ENCODE peak calls at places on chromosomes 11 and 22, in five cellular contexts. One of them, this sample, is unnamed.

GRCh38 chr11:68978931-68979591 is 1.7 kb downstream of the MRGPRD start:
- DNase-seq in fibroblast of mammary gland: no peak
- DNase-seq in GM13977: no peak
- DNase-seq in MCF 10A: no peak
- DNase-seq in neural progenitor cell: no peak
- DNase-seq in this sample: no peak

GRCh38 chr22:29744902-29745301 is 21.9 kb downstream of the ZMAT5 start:
- DNase-seq in fibroblast of mammary gland: peak; percentile 70
- DNase-seq in GM13977: no peak
- DNase-seq in MCF 10A: peak; percentile 91
- DNase-seq in neural progenitor cell: no peak
- DNase-seq in this sample: peak; percentile 89

GRCh38 chr22:45615364-45615763 is 56.3 kb upstream of the ATXN10 start:
- DNase-seq in fibroblast of mammary gland: no peak
- DNase-seq in GM13977: no peak
- DNase-seq in MCF 10A: no peak
- DNase-seq in neural progenitor cell: no peak
- DNase-seq in this sample: no peak

GRCh38 chr11:126186708-126187481 is 24.6 kb downstream of the RPUSD4 start:
- DNase-seq in fibroblast of mammary gland: no peak
- DNase-seq in GM13977: no peak
- DNase-seq in MCF 10A: no peak
- DNase-seq in neural progenitor cell: peak; percentile 34
- DNase-seq in this sample: no peak

GRCh38 chr11:95269402-95269801 is 38.4 kb upstream of the SESN3 start:
- DNase-seq in fibroblast of mammary gland: peak; percentile 18
- DNase-seq in GM13977: no peak
- DNase-seq in MCF 10A: no peak
- DNase-seq in neural progenitor cell: no peak
- DNase-seq in this sample: no peak

GRCh38 chr11:45133871-45134270 is 12.6 kb upstream of the PRDM11 start:
- DNase-seq in fibroblast of mammary gland: no peak
- DNase-seq in GM13977: no peak
- DNase-seq in MCF 10A: peak; percentile 38
- DNase-seq in neural progenitor cell: no peak
- DNase-seq in this sample: no peak

GRCh38 chr22:48711031-48711431 is 1116.6 kb downstream of the BRD1 start:
- DNase-seq in fibroblast of mammary gland: no peak
- DNase-seq in GM13977: no peak
- DNase-seq in MCF 10A: no peak
- DNase-seq in neural progenitor cell: no peak
- DNase-seq in this sample: no peak

GRCh38 chr11:99988105-99988907 is 698.8 kb upstream of the ARHGAP42 start:
- DNase-seq in fibroblast of mammary gland: no peak
- DNase-seq in GM13977: no peak
- DNase-seq in MCF 10A: no peak
- DNase-seq in neural progenitor cell: no peak
- DNase-seq in this sample: no peak

GRCh38 chr22:38959574-38959973 is 2.2 kb downstream of the APOBEC3A start:
- DNase-seq in fibroblast of mammary gland: no peak
- DNase-seq in GM13977: no peak
- DNase-seq in MCF 10A: no peak
- DNase-seq in neural progenitor cell: no peak
- DNase-seq in this sample: no peak

GRCh38 chr22:28711820-28712777 is 29.5 kb downstream of the CHEK2 start:
- DNase-seq in fibroblast of mammary gland: peak; percentile 98
- DNase-seq in GM13977: no peak
- DNase-seq in MCF 10A: peak; percentile 88
- DNase-seq in neural progenitor cell: no peak
- DNase-seq in this sample: no peak

GRCh38 chr11:96704847-96705246 is 315.0 kb downstream of the JRKL start:
- DNase-seq in fibroblast of mammary gland: no peak
- DNase-seq in GM13977: no peak
- DNase-seq in MCF 10A: no peak
- DNase-seq in neural progenitor cell: peak; percentile 28
- DNase-seq in this sample: no peak

GRCh38 chr11:10930961-10931760 is 73.3 kb upstream of the ZBED5 start:
- DNase-seq in fibroblast of mammary gland: peak; percentile 78
- DNase-seq in GM13977: peak; percentile 56
- DNase-seq in MCF 10A: peak; percentile 57
- DNase-seq in neural progenitor cell: peak; percentile 86
- DNase-seq in this sample: peak; percentile 61

DNA sequence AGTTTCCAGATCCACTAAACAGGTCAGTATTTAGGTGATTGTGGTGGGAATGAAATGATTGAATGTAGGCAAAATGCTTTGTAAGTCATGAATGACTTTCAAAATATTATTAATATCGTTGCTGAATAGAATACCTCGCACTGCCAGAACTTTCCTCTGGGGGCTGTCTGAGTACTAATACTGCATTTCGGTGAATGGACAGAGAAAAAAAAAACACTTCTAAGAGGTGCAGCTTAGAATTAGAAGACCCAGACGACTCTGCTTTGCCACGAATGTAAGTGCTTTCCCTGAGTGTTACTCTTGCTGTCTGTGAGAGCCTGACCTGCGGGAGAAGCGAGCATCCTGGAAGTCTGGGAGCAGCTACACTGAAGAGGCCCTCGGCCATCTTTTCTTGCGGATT is 95.0 kb downstream of the SCN3B start:
- DNase-seq in fibroblast of mammary gland: no peak
- DNase-seq in GM13977: no peak
- DNase-seq in MCF 10A: no peak
- DNase-seq in neural progenitor cell: peak; percentile 15
- DNase-seq in this sample: no peak
- TF ChIP-seq CTCF in fibroblast of mammary gland: no peak
- TF ChIP-seq CTCF in GM13977: no peak
- TF ChIP-seq CTCF in MCF 10A: no peak
- TF ChIP-seq CTCF in neural progenitor cell: peak; percentile 22
- TF ChIP-seq CTCF in this sample: no peak

GRCh38 chr22:33274214-33274828 is 216.1 kb upstream of the SYN3 start:
- DNase-seq in fibroblast of mammary gland: peak; percentile 35
- DNase-seq in GM13977: peak; percentile 44
- DNase-seq in MCF 10A: peak; percentile 52
- DNase-seq in neural progenitor cell: peak; percentile 70
- DNase-seq in this sample: no peak
- TF ChIP-seq CTCF in fibroblast of mammary gland: peak; percentile 63
- TF ChIP-seq CTCF in GM13977: peak; percentile 87
- TF ChIP-seq CTCF in MCF 10A: peak; percentile 76
- TF ChIP-seq CTCF in neural progenitor cell: peak; percentile 77
- TF ChIP-seq CTCF in this sample: no peak

GRCh38 chr11:130428271-130428670 is at the start of gene ADAMTS8:
- DNase-seq in fibroblast of mammary gland: no peak
- DNase-seq in GM13977: no peak
- DNase-seq in MCF 10A: no peak
- DNase-seq in neural progenitor cell: peak; percentile 69
- DNase-seq in this sample: no peak

GRCh38 chr11:130428692-130429681 is 578 bp upstream of the ADAMTS8 start:
- DNase-seq in fibroblast of mammary gland: no peak
- DNase-seq in GM13977: no peak
- DNase-seq in MCF 10A: no peak
- DNase-seq in neural progenitor cell: peak; percentile 25
- DNase-seq in this sample: no peak

GRCh38 chr11:130426223-130427048 is 2.0 kb downstream of the ADAMTS8 start:
- DNase-seq in fibroblast of mammary gland: no peak
- DNase-seq in GM13977: no peak
- DNase-seq in MCF 10A: no peak
- DNase-seq in neural progenitor cell: no peak
- DNase-seq in this sample: no peak

GRCh38 chr11:130427049-130427388 is 1.4 kb downstream of the ADAMTS8 start:
- DNase-seq in fibroblast of mammary gland: no peak
- DNase-seq in GM13977: no peak
- DNase-seq in MCF 10A: no peak
- DNase-seq in neural progenitor cell: no peak
- DNase-seq in this sample: no peak

DNA sequence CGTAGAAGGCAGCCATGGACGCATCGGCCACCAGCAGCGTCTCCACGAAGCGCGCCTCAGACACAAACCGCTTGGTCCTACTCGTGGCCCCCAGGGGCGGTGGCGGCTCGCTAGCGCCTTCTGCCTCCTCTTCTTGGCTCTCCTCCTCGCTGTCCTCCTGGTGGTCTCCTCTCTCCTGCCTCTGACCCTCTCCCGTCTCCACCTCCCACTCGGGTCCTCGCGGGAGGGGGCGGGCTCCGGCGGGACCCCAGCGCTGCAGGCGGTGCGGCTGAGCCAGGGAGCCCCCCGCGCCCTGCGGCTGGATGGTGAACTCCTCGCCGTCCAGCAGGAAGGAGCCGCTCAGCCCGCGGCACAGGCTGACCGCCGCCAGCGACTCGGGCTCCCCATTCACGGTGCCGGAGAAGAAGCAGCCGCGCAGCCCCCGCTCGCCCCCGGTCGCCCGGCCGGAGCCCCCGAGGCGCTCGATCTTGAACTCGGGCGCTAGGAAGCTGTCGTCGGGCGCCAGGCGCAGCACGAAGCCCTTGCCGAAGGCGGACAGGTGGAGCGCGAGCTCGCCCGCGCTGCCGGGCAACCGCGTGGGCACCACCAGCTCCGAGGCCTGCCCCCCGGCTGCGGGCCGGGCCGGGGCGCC is 713 bp downstream of the ADAMTS8 start:
- DNase-seq in fibroblast of mammary gland: no peak
- DNase-seq in GM13977: no peak
- DNase-seq in MCF 10A: no peak
- DNase-seq in neural progenitor cell: peak; percentile 74
- DNase-seq in this sample: no peak
- TF ChIP-seq CTCF in fibroblast of mammary gland: peak; percentile 26
- TF ChIP-seq CTCF in GM13977: peak; percentile 13
- TF ChIP-seq CTCF in MCF 10A: no peak
- TF ChIP-seq CTCF in neural progenitor cell: peak; percentile 46
- TF ChIP-seq CTCF in this sample: no peak

DNA sequence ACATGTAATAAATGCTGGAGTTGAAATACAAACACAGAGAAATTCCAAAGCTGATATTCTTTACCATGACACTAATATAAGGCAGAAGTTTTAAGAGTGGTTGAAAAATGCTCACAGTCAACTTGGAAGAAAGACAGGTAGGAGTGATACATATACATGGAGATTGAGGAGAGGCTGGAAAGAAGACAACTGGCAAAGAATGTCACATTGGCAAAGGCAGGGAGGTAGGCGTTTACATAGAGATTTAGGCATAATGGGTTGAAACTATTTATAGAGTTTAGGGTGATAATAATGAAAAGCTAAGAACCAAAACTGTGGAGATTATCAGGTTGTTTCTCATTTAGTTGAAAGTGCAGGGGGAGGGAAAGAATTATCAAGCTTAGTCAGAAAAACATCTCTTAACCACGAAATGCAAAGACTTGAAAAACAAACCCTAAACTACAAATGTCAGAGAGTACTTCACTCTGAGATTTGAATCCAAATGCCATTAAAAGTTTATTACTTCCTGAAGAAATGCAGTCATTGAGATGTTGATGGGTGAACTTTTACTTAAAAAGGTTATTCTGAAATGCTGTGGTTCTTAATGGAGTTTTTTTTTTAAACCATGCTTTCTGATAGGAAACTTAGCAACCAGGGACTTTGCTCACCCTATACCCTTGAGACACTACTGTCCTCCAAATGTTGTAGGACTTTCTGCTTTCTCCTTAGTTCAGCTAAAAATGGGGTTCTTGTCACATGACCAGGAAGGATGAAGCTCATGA is 138.4 kb upstream of the CCDC90B start:
- DNase-seq in fibroblast of mammary gland: no peak
- DNase-seq in GM13977: no peak
- DNase-seq in MCF 10A: no peak
- DNase-seq in neural progenitor cell: no peak
- DNase-seq in this sample: no peak
- TF ChIP-seq CTCF in fibroblast of mammary gland: no peak
- TF ChIP-seq CTCF in GM13977: no peak
- TF ChIP-seq CTCF in MCF 10A: no peak
- TF ChIP-seq CTCF in neural progenitor cell: no peak
- TF ChIP-seq CTCF in this sample: no peak

GRCh38 chr22:31995046-31995445 is 48.0 kb upstream of the SLC5A1 start:
- DNase-seq in fibroblast of mammary gland: no peak
- DNase-seq in GM13977: no peak
- DNase-seq in MCF 10A: no peak
- DNase-seq in neural progenitor cell: peak; percentile 18
- DNase-seq in this sample: no peak
- TF ChIP-seq CTCF in fibroblast of mammary gland: peak; percentile 9
- TF ChIP-seq CTCF in GM13977: no peak
- TF ChIP-seq CTCF in MCF 10A: peak; percentile 30
- TF ChIP-seq CTCF in neural progenitor cell: peak; percentile 49
- TF ChIP-seq CTCF in this sample: no peak

DNA sequence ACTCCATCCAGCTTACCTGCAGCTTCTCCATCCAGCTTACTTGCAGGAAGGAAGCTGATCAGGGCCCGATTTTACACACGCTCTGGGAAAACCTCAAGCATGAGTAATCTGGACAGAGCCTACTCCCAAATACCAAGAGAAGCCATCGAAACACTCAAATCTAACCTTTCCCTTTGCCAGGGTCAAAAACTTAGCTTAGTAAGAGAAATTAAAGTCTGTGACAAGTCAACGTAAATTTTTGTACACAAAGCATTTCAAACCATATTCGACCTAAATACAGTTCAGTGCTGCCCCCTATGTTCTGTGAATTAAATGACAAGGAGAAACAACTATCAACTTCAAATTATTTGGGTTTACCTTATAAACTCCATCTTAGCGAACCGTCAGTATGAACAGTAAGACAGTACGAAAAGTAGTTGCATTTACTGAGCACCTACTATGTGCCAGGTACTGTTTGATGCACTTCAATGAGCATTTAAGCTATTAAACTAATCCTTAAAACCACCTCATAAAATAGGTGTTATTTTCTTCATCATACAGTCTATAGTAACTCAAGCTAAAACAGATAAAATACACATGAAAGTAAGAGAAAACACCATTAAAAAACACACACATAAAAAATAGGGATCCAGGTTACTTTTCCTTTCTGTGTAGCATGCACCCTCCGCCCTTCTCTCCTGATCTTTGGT is 36.9 kb downstream of the ARFGAP3 start:
- DNase-seq in fibroblast of mammary gland: peak; percentile 75
- DNase-seq in GM13977: no peak
- DNase-seq in MCF 10A: peak; percentile 73
- DNase-seq in neural progenitor cell: peak; percentile 40
- DNase-seq in this sample: no peak
- TF ChIP-seq CTCF in fibroblast of mammary gland: no peak
- TF ChIP-seq CTCF in GM13977: peak; percentile 48
- TF ChIP-seq CTCF in MCF 10A: peak; percentile 34
- TF ChIP-seq CTCF in neural progenitor cell: peak; percentile 68
- TF ChIP-seq CTCF in this sample: no peak